ENCODE peak calls at places on chromosomes 13 and 19, in six cellular contexts. One of them, this sample, is unnamed.

GRCh38 chr13:74274946-74275345 is 140.7 kb upstream of the KLF12 start:
- DNase-seq in fibroblast of mammary gland: no peak
- DNase-seq in activated T-cell treated with anti-CD3 and anti-CD28 coated beads, Interleukin-2, amount 50 U/mL, for 72 hours: no peak
- DNase-seq in adrenal gland: no peak
- DNase-seq in cardiac muscle cell: no peak
- DNase-seq in effector memory CD8-positive, alpha-beta T cell: no peak
- DNase-seq in this sample: no peak

GRCh38 chr19:10562609-10563008 is 3.2 kb downstream of the KRI1 start:
- DNase-seq in fibroblast of mammary gland: no peak
- DNase-seq in activated T-cell treated with anti-CD3 and anti-CD28 coated beads, Interleukin-2, amount 50 U/mL, for 72 hours: no peak
- DNase-seq in adrenal gland: no peak
- DNase-seq in cardiac muscle cell: no peak
- DNase-seq in effector memory CD8-positive, alpha-beta T cell: no peak
- DNase-seq in this sample: no peak

GRCh38 chr13:34618654-34619053 is 323.4 kb upstream of the NBEA start:
- DNase-seq in fibroblast of mammary gland: no peak
- DNase-seq in activated T-cell treated with anti-CD3 and anti-CD28 coated beads, Interleukin-2, amount 50 U/mL, for 72 hours: no peak
- DNase-seq in adrenal gland: no peak
- DNase-seq in cardiac muscle cell: no peak
- DNase-seq in effector memory CD8-positive, alpha-beta T cell: no peak
- DNase-seq in this sample: no peak

GRCh38 chr13:96650301-96650886 is 343.9 kb downstream of the OXGR1 start:
- DNase-seq in fibroblast of mammary gland: peak; percentile 89
- DNase-seq in activated T-cell treated with anti-CD3 and anti-CD28 coated beads, Interleukin-2, amount 50 U/mL, for 72 hours: no peak
- DNase-seq in adrenal gland: no peak
- DNase-seq in cardiac muscle cell: no peak
- DNase-seq in effector memory CD8-positive, alpha-beta T cell: no peak
- DNase-seq in this sample: no peak

GRCh38 chr19:15461694-15462093 is 2.6 kb downstream of the RASAL3 start:
- DNase-seq in fibroblast of mammary gland: no peak
- DNase-seq in activated T-cell treated with anti-CD3 and anti-CD28 coated beads, Interleukin-2, amount 50 U/mL, for 72 hours: no peak
- DNase-seq in adrenal gland: no peak
- DNase-seq in cardiac muscle cell: no peak
- DNase-seq in effector memory CD8-positive, alpha-beta T cell: no peak
- DNase-seq in this sample: no peak

GRCh38 chr13:91955546-91956355 is 557.3 kb downstream of the GPC5 start:
- DNase-seq in fibroblast of mammary gland: no peak
- DNase-seq in activated T-cell treated with anti-CD3 and anti-CD28 coated beads, Interleukin-2, amount 50 U/mL, for 72 hours: no peak
- DNase-seq in adrenal gland: no peak
- DNase-seq in cardiac muscle cell: no peak
- DNase-seq in effector memory CD8-positive, alpha-beta T cell: no peak
- DNase-seq in this sample: no peak

GRCh38 chr13:111005808-111006494 is 91.1 kb upstream of the ANKRD10 start:
- DNase-seq in fibroblast of mammary gland: peak; percentile 45
- DNase-seq in activated T-cell treated with anti-CD3 and anti-CD28 coated beads, Interleukin-2, amount 50 U/mL, for 72 hours: no peak
- DNase-seq in adrenal gland: peak; percentile 54
- DNase-seq in cardiac muscle cell: no peak
- DNase-seq in effector memory CD8-positive, alpha-beta T cell: no peak
- DNase-seq in this sample: peak; percentile 73

GRCh38 chr13:44842158-44842557 is 147.1 kb downstream of the NUFIP1 start:
- DNase-seq in fibroblast of mammary gland: peak; percentile 63
- DNase-seq in activated T-cell treated with anti-CD3 and anti-CD28 coated beads, Interleukin-2, amount 50 U/mL, for 72 hours: no peak
- DNase-seq in adrenal gland: no peak
- DNase-seq in cardiac muscle cell: no peak
- DNase-seq in effector memory CD8-positive, alpha-beta T cell: no peak
- DNase-seq in this sample: no peak

GRCh38 chr13:56713656-56714055 is 427.1 kb upstream of the PRR20A start:
- DNase-seq in fibroblast of mammary gland: no peak
- DNase-seq in activated T-cell treated with anti-CD3 and anti-CD28 coated beads, Interleukin-2, amount 50 U/mL, for 72 hours: no peak
- DNase-seq in adrenal gland: no peak
- DNase-seq in cardiac muscle cell: no peak
- DNase-seq in effector memory CD8-positive, alpha-beta T cell: no peak
- DNase-seq in this sample: no peak

GRCh38 chr13:94987869-94988268 is 275.5 kb upstream of the SOX21 start:
- DNase-seq in fibroblast of mammary gland: peak; percentile 76
- DNase-seq in activated T-cell treated with anti-CD3 and anti-CD28 coated beads, Interleukin-2, amount 50 U/mL, for 72 hours: no peak
- DNase-seq in adrenal gland: no peak
- DNase-seq in cardiac muscle cell: no peak
- DNase-seq in effector memory CD8-positive, alpha-beta T cell: no peak
- DNase-seq in this sample: no peak

GRCh38 chr19:5137571-5138124 is 168.7 kb downstream of the KDM4B start:
- DNase-seq in fibroblast of mammary gland: no peak
- DNase-seq in activated T-cell treated with anti-CD3 and anti-CD28 coated beads, Interleukin-2, amount 50 U/mL, for 72 hours: no peak
- DNase-seq in adrenal gland: no peak
- DNase-seq in cardiac muscle cell: peak; percentile 58
- DNase-seq in effector memory CD8-positive, alpha-beta T cell: no peak
- DNase-seq in this sample: no peak

GRCh38 chr13:28459911-28460310 is 35.0 kb downstream of the FLT1 start:
- DNase-seq in fibroblast of mammary gland: no peak
- DNase-seq in activated T-cell treated with anti-CD3 and anti-CD28 coated beads, Interleukin-2, amount 50 U/mL, for 72 hours: no peak
- DNase-seq in adrenal gland: no peak
- DNase-seq in cardiac muscle cell: no peak
- DNase-seq in effector memory CD8-positive, alpha-beta T cell: no peak
- DNase-seq in this sample: no peak

GRCh38 chr13:74136089-74136658 is 2.0 kb upstream of the KLF12 start:
- DNase-seq in fibroblast of mammary gland: peak; percentile 53
- DNase-seq in activated T-cell treated with anti-CD3 and anti-CD28 coated beads, Interleukin-2, amount 50 U/mL, for 72 hours: peak; percentile 42
- DNase-seq in adrenal gland: peak; percentile 19
- DNase-seq in cardiac muscle cell: peak; percentile 48
- DNase-seq in effector memory CD8-positive, alpha-beta T cell: peak; percentile 33
- DNase-seq in this sample: peak; percentile 42

GRCh38 chr13:98981596-98982195 is 3.8 kb upstream of the DOCK9 start:
- DNase-seq in fibroblast of mammary gland: peak; percentile 22
- DNase-seq in activated T-cell treated with anti-CD3 and anti-CD28 coated beads, Interleukin-2, amount 50 U/mL, for 72 hours: no peak
- DNase-seq in adrenal gland: no peak
- DNase-seq in cardiac muscle cell: no peak
- DNase-seq in effector memory CD8-positive, alpha-beta T cell: no peak
- DNase-seq in this sample: no peak

GRCh38 chr13:33683376-33683775 is 134.6 kb upstream of the RFC3 start:
- DNase-seq in fibroblast of mammary gland: no peak
- DNase-seq in activated T-cell treated with anti-CD3 and anti-CD28 coated beads, Interleukin-2, amount 50 U/mL, for 72 hours: no peak
- DNase-seq in adrenal gland: no peak
- DNase-seq in cardiac muscle cell: no peak
- DNase-seq in effector memory CD8-positive, alpha-beta T cell: no peak
- DNase-seq in this sample: no peak

GRCh38 chr19:42285546-42285945 is 16.4 kb upstream of the PRR19 start:
- DNase-seq in fibroblast of mammary gland: no peak
- DNase-seq in activated T-cell treated with anti-CD3 and anti-CD28 coated beads, Interleukin-2, amount 50 U/mL, for 72 hours: no peak
- DNase-seq in adrenal gland: peak; percentile 35
- DNase-seq in cardiac muscle cell: no peak
- DNase-seq in effector memory CD8-positive, alpha-beta T cell: no peak
- DNase-seq in this sample: no peak

GRCh38 chr19:52640916-52641315 is 2.8 kb upstream of the ZNF83 start:
- DNase-seq in fibroblast of mammary gland: no peak
- DNase-seq in activated T-cell treated with anti-CD3 and anti-CD28 coated beads, Interleukin-2, amount 50 U/mL, for 72 hours: no peak
- DNase-seq in adrenal gland: no peak
- DNase-seq in cardiac muscle cell: no peak
- DNase-seq in effector memory CD8-positive, alpha-beta T cell: no peak
- DNase-seq in this sample: no peak

GRCh38 chr19:50496189-50497029 is 14.6 kb downstream of the JOSD2 start:
- DNase-seq in fibroblast of mammary gland: no peak
- DNase-seq in activated T-cell treated with anti-CD3 and anti-CD28 coated beads, Interleukin-2, amount 50 U/mL, for 72 hours: no peak
- DNase-seq in adrenal gland: no peak
- DNase-seq in cardiac muscle cell: peak; percentile 52
- DNase-seq in effector memory CD8-positive, alpha-beta T cell: no peak
- DNase-seq in this sample: peak; percentile 54